ENCODE peak calls at places on chromosomes 6 and 20, in six cellular contexts. D is astrocyte of the cerebellum; S is stimulated activated naive B cell treated with anti-CD40 and anti-IgM and Interleukin-4, amounts not matched to agents 10 μg/mL and 1 μg/mL and 100 μg/mL, for 72 hours; U is hippocampal formation; L is stimulated activated CD4-positive, alpha-beta T cell treated with anti-CD3 and anti-CD28 coated beads, Interleukin-15, amount 100 ng/mL, for 1 hour; P is germinal center. H is an unnamed sample.

GRCh38 chr20:11217322-11217989 is 543.7 kb upstream of the JAG1 start:
- DNase-seq in D (no peak), S (no peak), U (no peak), L (no peak), P (no peak), H (no peak)

GRCh38 chr20:32977281-32978008 is 26.8 kb downstream of the SUN5 start:
- DNase-seq in D (no peak), S (no peak), U (no peak), L (no peak), P (no peak), H (no peak)

GRCh38 chr6:133083248-133083967 is 157.7 kb upstream of the EYA4 start:
- DNase-seq in D (no peak), S (no peak), U (no peak), L (no peak), P (no peak), H (no peak)

GRCh38 chr6:35731414-35731735 is 5.5 kb upstream of the ARMC12 start:
- DNase-seq in D (no peak), S (peak; percentile 89), U (peak; percentile 88), L (peak; percentile 80), P (peak; percentile 93), H (peak; percentile 70)

GRCh38 chr20:19757487-19757972 is 528 bp upstream of the RIN2 start:
- DNase-seq in D (peak; percentile 31), S (no peak), U (no peak), L (no peak), P (no peak), H (no peak)

GRCh38 chr20:25197173-25197869 is 1.8 kb downstream of the ENTPD6 start:
- DNase-seq in D (no peak), S (no peak), U (no peak), L (no peak), P (no peak), H (no peak)

GRCh38 chr6:161354241-161354840 is 80.5 kb upstream of the AGPAT4 start:
- DNase-seq in D (no peak), S (no peak), U (no peak), L (no peak), P (no peak), H (no peak)

GRCh38 chr6:151248295-151248694 is 8.5 kb downstream of the AKAP12 start:
- DNase-seq in D (no peak), S (no peak), U (no peak), L (no peak), P (no peak), H (no peak)

GRCh38 chr6:169473663-169474062 is 220.0 kb upstream of the THBS2 start:
- DNase-seq in D (no peak), S (no peak), U (no peak), L (no peak), P (no peak), H (no peak)

GRCh38 chr6:43938178-43939101 is 168.4 kb downstream of the VEGFA start:
- DNase-seq in D (no peak), S (no peak), U (no peak), L (no peak), P (no peak), H (no peak)

GRCh38 chr6:37205189-37205996 is 35.4 kb downstream of the PIM1 start:
- DNase-seq in D (no peak), S (no peak), U (no peak), L (no peak), P (no peak), H (no peak)

GRCh38 chr6:159234102-159234553 is 64.9 kb downstream of the FNDC1 start:
- DNase-seq in D (no peak), S (no peak), U (no peak), L (no peak), P (no peak), H (no peak)

GRCh38 chr6:139655783-139656705 is 281.6 kb upstream of the CITED2 start:
- DNase-seq in D (no peak), S (no peak), U (no peak), L (no peak), P (no peak), H (no peak)

GRCh38 chr6:146700078-146700686 is 101.4 kb downstream of the ADGB start:
- DNase-seq in D (peak; percentile 85), S (peak; percentile 9), U (peak; percentile 78), L (no peak), P (peak; percentile 13), H (peak; percentile 57)

GRCh38 chr20:17562804-17563305 is 7.0 kb upstream of the DSTN start:
- DNase-seq in D (no peak), S (no peak), U (no peak), L (no peak), P (no peak), H (no peak)

GRCh38 chr6:141562181-141562800 is 570.4 kb upstream of the GJE1 start:
- DNase-seq in D (no peak), S (no peak), U (no peak), L (no peak), P (peak; percentile 3), H (no peak)

GRCh38 chr6:125700591-125701353 is 48.7 kb upstream of the HEY2 start:
- DNase-seq in D (no peak), S (no peak), U (peak; percentile 83), L (no peak), P (no peak), H (no peak)

GRCh38 chr6:84575264-84575663 is 189.1 kb downstream of the TBX18 start:
- DNase-seq in D (peak; percentile 31), S (no peak), U (no peak), L (no peak), P (no peak), H (no peak)

GRCh38 chr20:9794831-9795230 is 44.0 kb downstream of the PAK5 start:
- DNase-seq in D (no peak), S (no peak), U (no peak), L (no peak), P (no peak), H (no peak)